ENCODE peak calls at places on chromosomes 6 and 20, in four cellular contexts. One of them, this sample, is unnamed.

GRCh38 chr6:15602144-15602543 is 60.7 kb downstream of the DTNBP1 start:
- DNase-seq in uterus: no peak
- DNase-seq in GM06990: no peak
- DNase-seq in nephron progenitor cell: no peak
- DNase-seq in this sample: no peak

GRCh38 chr20:14902432-14903089 is 565.1 kb upstream of the FLRT3 start:
- DNase-seq in uterus: no peak
- DNase-seq in GM06990: peak; percentile 48
- DNase-seq in nephron progenitor cell: no peak
- DNase-seq in this sample: no peak

GRCh38 chr6:183668-184067 is 108.6 kb upstream of the DUSP22 start:
- DNase-seq in uterus: no peak
- DNase-seq in GM06990: no peak
- DNase-seq in nephron progenitor cell: no peak
- DNase-seq in this sample: no peak

GRCh38 chr6:13119549-13119948 is 208.8 kb downstream of the TBC1D7 start:
- DNase-seq in nephron progenitor cell: no peak
- DNase-seq in GM06990: no peak
- DNase-seq in uterus: no peak
- DNase-seq in this sample: no peak

GRCh38 chr6:155265843-155266535 is 2.2 kb downstream of the CLDN20 start:
- DNase-seq in nephron progenitor cell: no peak
- DNase-seq in uterus: no peak
- DNase-seq in GM06990: no peak
- DNase-seq in this sample: no peak

GRCh38 chr20:63457737-63458136 is 14.7 kb downstream of the KCNQ2 start:
- DNase-seq in GM06990: no peak
- DNase-seq in nephron progenitor cell: no peak
- DNase-seq in uterus: no peak
- DNase-seq in this sample: no peak

GRCh38 chr20:62161347-62161746 is 17.8 kb downstream of the SS18L1 start:
- DNase-seq in GM06990: no peak
- DNase-seq in nephron progenitor cell: no peak
- DNase-seq in uterus: no peak
- DNase-seq in this sample: no peak

GRCh38 chr20:10507052-10507451 is 71.9 kb downstream of the SLX4IP start:
- DNase-seq in nephron progenitor cell: no peak
- DNase-seq in uterus: no peak
- DNase-seq in GM06990: no peak
- DNase-seq in this sample: no peak

GRCh38 chr20:32762754-32763201 is 593 bp downstream of the DNMT3B start:
- DNase-seq in GM06990: no peak
- DNase-seq in nephron progenitor cell: peak; percentile 51
- DNase-seq in uterus: no peak
- DNase-seq in this sample: peak; percentile 30

GRCh38 chr6:157304840-157305675 is 18.3 kb downstream of the TMEM242 start:
- DNase-seq in uterus: no peak
- DNase-seq in GM06990: no peak
- DNase-seq in nephron progenitor cell: no peak
- DNase-seq in this sample: peak; percentile 26

GRCh38 chr6:131763749-131764148 is 44.1 kb upstream of the ENPP1 start:
- DNase-seq in nephron progenitor cell: no peak
- DNase-seq in GM06990: no peak
- DNase-seq in uterus: no peak
- DNase-seq in this sample: no peak

GRCh38 chr20:20824924-20825584 is 112.6 kb upstream of the RALGAPA2 start:
- DNase-seq in nephron progenitor cell: peak; percentile 72
- DNase-seq in GM06990: peak; percentile 43
- DNase-seq in uterus: peak; percentile 31
- DNase-seq in this sample: peak; percentile 74
- TF ChIP-seq CTCF in nephron progenitor cell: peak; percentile 78
- TF ChIP-seq CTCF in GM06990: peak; percentile 83
- TF ChIP-seq CTCF in uterus: peak; percentile 60
- TF ChIP-seq CTCF in this sample: peak; percentile 97

GRCh38 chr6:40999498-41000070 is 39.4 kb downstream of the UNC5CL start:
- DNase-seq in uterus: peak; percentile 67
- DNase-seq in GM06990: no peak
- DNase-seq in nephron progenitor cell: peak; percentile 46
- DNase-seq in this sample: peak; percentile 66

GRCh38 chr6:40997256-40997957 is 41.6 kb downstream of the UNC5CL start:
- DNase-seq in uterus: no peak
- DNase-seq in GM06990: no peak
- DNase-seq in nephron progenitor cell: no peak
- DNase-seq in this sample: peak; percentile 28

GRCh38 chr6:40998661-40999060 is 40.4 kb downstream of the UNC5CL start:
- DNase-seq in nephron progenitor cell: no peak
- DNase-seq in GM06990: no peak
- DNase-seq in uterus: no peak
- DNase-seq in this sample: no peak

GRCh38 chr6:41000248-41000647 is 38.8 kb downstream of the UNC5CL start:
- DNase-seq in uterus: no peak
- DNase-seq in GM06990: no peak
- DNase-seq in nephron progenitor cell: no peak
- DNase-seq in this sample: no peak

GRCh38 chr6:40996591-40997247 is 42.3 kb downstream of the UNC5CL start:
- DNase-seq in nephron progenitor cell: peak; percentile 19
- DNase-seq in GM06990: no peak
- DNase-seq in uterus: no peak
- DNase-seq in this sample: peak; percentile 47
- TF ChIP-seq CTCF in nephron progenitor cell: no peak
- TF ChIP-seq CTCF in GM06990: no peak
- TF ChIP-seq CTCF in uterus: no peak
- TF ChIP-seq CTCF in this sample: no peak

GRCh38 chr6:37732688-37733087 is 35.0 kb upstream of the MDGA1 start:
- DNase-seq in uterus: no peak
- DNase-seq in GM06990: no peak
- DNase-seq in nephron progenitor cell: no peak
- DNase-seq in this sample: no peak
- TF ChIP-seq CTCF in uterus: no peak
- TF ChIP-seq CTCF in GM06990: no peak
- TF ChIP-seq CTCF in nephron progenitor cell: no peak
- TF ChIP-seq CTCF in this sample: no peak

GRCh38 chr20:36548006-36548315 is 6.6 kb downstream of the MYL9 start:
- DNase-seq in GM06990: no peak
- DNase-seq in nephron progenitor cell: peak; percentile 27
- DNase-seq in uterus: no peak
- DNase-seq in this sample: peak; percentile 40
- TF ChIP-seq CTCF in GM06990: no peak
- TF ChIP-seq CTCF in nephron progenitor cell: no peak
- TF ChIP-seq CTCF in uterus: no peak
- TF ChIP-seq CTCF in this sample: no peak

DNA sequence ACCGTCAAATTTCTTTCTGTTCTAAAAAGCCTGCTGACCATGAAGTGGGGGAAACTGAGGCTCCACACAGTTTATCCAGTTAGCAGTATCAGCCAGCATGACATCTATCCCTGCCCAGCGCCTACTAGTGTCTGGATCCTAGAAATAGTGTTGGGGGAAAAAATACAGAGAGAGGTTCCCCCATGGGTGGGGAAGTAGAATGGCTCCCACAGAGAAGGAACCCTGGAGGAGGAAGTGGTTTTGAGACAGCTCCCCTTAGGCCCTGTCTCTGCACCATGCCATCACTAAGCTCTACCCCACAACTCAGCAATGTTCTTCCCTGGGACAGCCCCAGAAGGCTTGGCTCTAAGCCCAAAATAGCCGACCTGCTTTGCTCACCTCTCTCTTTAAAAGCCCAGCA is 153.4 kb downstream of the MBOAT1 start:
- DNase-seq in uterus: no peak
- DNase-seq in GM06990: no peak
- DNase-seq in nephron progenitor cell: no peak
- DNase-seq in this sample: no peak
- TF ChIP-seq CTCF in uterus: no peak
- TF ChIP-seq CTCF in GM06990: peak; percentile 21
- TF ChIP-seq CTCF in nephron progenitor cell: no peak
- TF ChIP-seq CTCF in this sample: no peak

GRCh38 chr20:56426926-56427325 is 14.9 kb downstream of the CASS4 start:
- DNase-seq in nephron progenitor cell: no peak
- DNase-seq in GM06990: no peak
- DNase-seq in uterus: no peak
- DNase-seq in this sample: no peak
- TF ChIP-seq CTCF in nephron progenitor cell: no peak
- TF ChIP-seq CTCF in GM06990: no peak
- TF ChIP-seq CTCF in uterus: no peak
- TF ChIP-seq CTCF in this sample: no peak

GRCh38 chr6:142802124-142802523 is 142.9 kb downstream of the HIVEP2 start:
- DNase-seq in nephron progenitor cell: no peak
- DNase-seq in GM06990: no peak
- DNase-seq in uterus: peak; percentile 23
- DNase-seq in this sample: no peak

GRCh38 chr6:142803027-142803426 is 141.9 kb downstream of the HIVEP2 start:
- DNase-seq in uterus: no peak
- DNase-seq in GM06990: no peak
- DNase-seq in nephron progenitor cell: no peak
- DNase-seq in this sample: no peak

GRCh38 chr6:142803495-142804049 is 141.4 kb downstream of the HIVEP2 start:
- DNase-seq in uterus: no peak
- DNase-seq in nephron progenitor cell: no peak
- DNase-seq in GM06990: no peak
- DNase-seq in this sample: no peak

GRCh38 chr6:142805042-142805441 is 139.9 kb downstream of the HIVEP2 start:
- DNase-seq in GM06990: no peak
- DNase-seq in uterus: no peak
- DNase-seq in nephron progenitor cell: no peak
- DNase-seq in this sample: no peak

DNA sequence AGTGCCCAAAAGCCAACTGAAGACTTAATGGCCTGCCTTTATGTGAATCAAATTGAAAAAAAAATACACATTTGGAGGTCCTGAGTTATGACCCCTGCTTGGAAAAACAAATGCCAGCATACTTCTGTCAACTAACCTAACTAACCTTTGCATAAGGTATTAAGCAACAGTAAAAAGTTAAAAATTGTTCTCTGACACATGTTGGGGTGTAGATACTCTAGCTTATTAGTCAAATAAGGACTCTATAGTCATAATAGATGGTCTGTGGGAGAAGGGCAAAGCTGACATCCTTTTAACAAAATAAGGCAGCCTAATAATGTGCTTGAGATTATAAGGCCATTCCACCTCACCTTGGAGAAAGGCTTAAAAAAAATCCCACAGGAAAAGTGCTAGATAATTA is 140.5 kb downstream of the HIVEP2 start:
- DNase-seq in nephron progenitor cell: no peak
- DNase-seq in GM06990: no peak
- DNase-seq in uterus: no peak
- DNase-seq in this sample: no peak
- TF ChIP-seq CTCF in nephron progenitor cell: no peak
- TF ChIP-seq CTCF in GM06990: no peak
- TF ChIP-seq CTCF in uterus: no peak
- TF ChIP-seq CTCF in this sample: no peak

DNA sequence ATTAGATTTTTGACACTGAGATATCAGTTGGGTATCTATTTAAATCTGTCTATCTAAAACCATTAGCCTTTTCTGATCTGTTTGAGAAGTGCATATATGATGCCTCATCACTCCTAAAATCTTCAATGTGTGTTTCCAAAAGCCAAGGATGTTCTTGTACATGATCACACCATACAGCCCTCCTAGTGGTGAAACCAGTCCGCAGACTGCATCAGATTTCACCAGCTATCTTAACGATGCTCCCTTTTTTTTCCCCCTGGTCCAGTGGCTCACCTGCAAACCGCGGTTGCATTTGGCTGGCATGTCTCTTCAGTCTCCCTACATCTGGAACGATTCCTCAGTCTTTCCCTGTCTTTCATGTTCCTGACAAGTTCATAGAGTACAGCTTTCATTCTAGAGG is 4.0 kb downstream of the KIZ start:
- DNase-seq in GM06990: no peak
- DNase-seq in nephron progenitor cell: no peak
- DNase-seq in uterus: no peak
- DNase-seq in this sample: no peak
- TF ChIP-seq CTCF in GM06990: no peak
- TF ChIP-seq CTCF in nephron progenitor cell: no peak
- TF ChIP-seq CTCF in uterus: no peak
- TF ChIP-seq CTCF in this sample: no peak